ENCODE peak calls at places on chromosomes 5 and 9, in seven cellular contexts. F, Y, O, R, Q, B and H are unnamed samples.

GRCh38 chr9:14653511-14653910 is 39.7 kb downstream of the ZDHHC21 start:
- DNase-seq in F (no peak), Y (no peak), O (no peak), R (no peak), Q (no peak), B (no peak), H (no peak)

GRCh38 chr5:126969548-126969947 is 60.8 kb downstream of the MARCHF3 start:
- DNase-seq in F (no peak), Y (no peak), O (no peak), R (no peak), Q (no peak), B (no peak), H (no peak)

GRCh38 chr5:147037517-147038205 is 159.1 kb upstream of the PPP2R2B start:
- DNase-seq in F (no peak), Y (no peak), O (no peak), R (no peak), Q (no peak), B (no peak), H (no peak)

GRCh38 chr5:172293054-172293744 is 9.6 kb upstream of the UBTD2 start:
- DNase-seq in F (peak), Y (peak), O (peak), R (peak), Q (peak), B (peak), H (peak)

GRCh38 chr9:27333241-27334052 is 36.5 kb upstream of the EQTN start:
- DNase-seq in F (no peak), Y (peak), O (peak), R (peak), Q (peak), B (peak), H (peak)

GRCh38 chr9:88828492-88828974 is 162.7 kb upstream of the S1PR3 start:
- DNase-seq in F (no peak), Y (no peak), O (no peak), R (no peak), Q (no peak), B (peak), H (no peak)

GRCh38 chr5:171306785-171307591 is 2.1 kb upstream of the TLX3 start:
- DNase-seq in F (no peak), Y (no peak), O (no peak), R (no peak), Q (no peak), B (peak), H (no peak)

GRCh38 chr9:106862115-106862945 is 636 bp upstream of the ZNF462 start:
- DNase-seq in F (no peak), Y (no peak), O (peak), R (peak), Q (peak), B (peak), H (no peak)

GRCh38 chr5:41347569-41347968 is 134.2 kb upstream of the C6 start:
- DNase-seq in F (no peak), Y (no peak), O (no peak), R (no peak), Q (no peak), B (no peak), H (no peak)

GRCh38 chr5:9437741-9438240 is 108.1 kb downstream of the SEMA5A start:
- DNase-seq in F (peak), Y (no peak), O (no peak), R (no peak), Q (no peak), B (no peak), H (no peak)

GRCh38 chr9:96163141-96163540 is 138.8 kb downstream of the HSD17B3 start:
- DNase-seq in F (no peak), Y (no peak), O (no peak), R (peak), Q (no peak), B (no peak), H (no peak)

GRCh38 chr9:115444941-115445340 is 327.0 kb upstream of the TNC start:
- DNase-seq in F (no peak), Y (no peak), O (no peak), R (no peak), Q (no peak), B (no peak), H (no peak)

GRCh38 chr5:27241564-27242257 is 203.3 kb upstream of the CDH9 start:
- DNase-seq in F (no peak), Y (no peak), O (no peak), R (no peak), Q (no peak), B (no peak), H (no peak)

GRCh38 chr9:72596451-72597180 is 75.2 kb downstream of the TMC1 start:
- DNase-seq in F (no peak), Y (no peak), O (no peak), R (no peak), Q (no peak), B (no peak), H (no peak)

GRCh38 chr9:109319631-109320233 is 1.1 kb downstream of the EPB41L4B start:
- DNase-seq in F (no peak), Y (no peak), O (no peak), R (no peak), Q (peak), B (peak), H (peak)

GRCh38 chr9:133505901-133506652 is 18.7 kb downstream of the MYMK start:
- DNase-seq in F (no peak), Y (no peak), O (no peak), R (no peak), Q (peak), B (peak), H (no peak)

GRCh38 chr9:72048850-72049249 is 11.6 kb downstream of the C9orf57 start:
- DNase-seq in F (no peak), Y (no peak), O (no peak), R (no peak), Q (no peak), B (no peak), H (no peak)

GRCh38 chr5:91020065-91020800 is 362.9 kb downstream of the ARRDC3 start:
- DNase-seq in F (no peak), Y (no peak), O (no peak), R (no peak), Q (no peak), B (no peak), H (no peak)

GRCh38 chr5:145980718-145981117 is 44.3 kb downstream of the SH3RF2 start:
- DNase-seq in F (no peak), Y (no peak), O (no peak), R (no peak), Q (no peak), B (no peak), H (no peak)

GRCh38 chr9:99925542-99925941 is 19.1 kb downstream of the STX17 start:
- DNase-seq in F (no peak), Y (no peak), O (no peak), R (no peak), Q (no peak), B (no peak), H (no peak)

GRCh38 chr5:82352146-82352791 is 74.1 kb upstream of the RPS23 start:
- DNase-seq in F (no peak), Y (no peak), O (no peak), R (no peak), Q (no peak), B (no peak), H (no peak)

GRCh38 chr5:56481998-56482698 is 249.0 kb upstream of the ANKRD55 start:
- DNase-seq in F (no peak), Y (no peak), O (no peak), R (no peak), Q (no peak), B (peak), H (no peak)

GRCh38 chr9:131330814-131331600 is 41.5 kb downstream of the PLPP7 start:
- DNase-seq in F (peak), Y (no peak), O (no peak), R (peak), Q (no peak), B (peak), H (no peak)

GRCh38 chr9:7246917-7247538 is 489.3 kb downstream of the KDM4C start:
- DNase-seq in F (no peak), Y (no peak), O (no peak), R (no peak), Q (no peak), B (no peak), H (no peak)

GRCh38 chr5:176608937-176609723 is 826 bp downstream of the GPRIN1 start:
- DNase-seq in F (no peak), Y (no peak), O (no peak), R (no peak), Q (no peak), B (no peak), H (no peak)

GRCh38 chr5:4730279-4730678 is 409.9 kb upstream of the ADAMTS16 start:
- DNase-seq in F (no peak), Y (no peak), O (no peak), R (no peak), Q (no peak), B (no peak), H (no peak)

GRCh38 chr5:145479271-145479670 is 355.9 kb downstream of the PRELID2 start:
- DNase-seq in F (no peak), Y (no peak), O (no peak), R (no peak), Q (no peak), B (no peak), H (no peak)

GRCh38 chr9:801399-802071 is 40.0 kb upstream of the DMRT1 start:
- DNase-seq in F (no peak), Y (no peak), O (no peak), R (no peak), Q (no peak), B (no peak), H (no peak)

GRCh38 chr9:31799953-31800609 is 584.4 kb upstream of the ACO1 start:
- DNase-seq in F (no peak), Y (peak), O (no peak), R (no peak), Q (no peak), B (no peak), H (no peak)

GRCh38 chr9:17824927-17825659 is 246.2 kb downstream of the SH3GL2 start:
- DNase-seq in F (no peak), Y (no peak), O (no peak), R (no peak), Q (no peak), B (no peak), H (no peak)

GRCh38 chr5:30605693-30606268 is 587.7 kb upstream of the CDH6 start:
- DNase-seq in F (no peak), Y (peak), O (no peak), R (no peak), Q (no peak), B (no peak), H (no peak)

GRCh38 chr9:98087420-98088354 is 31.2 kb downstream of the NANS start:
- DNase-seq in F (peak), Y (no peak), O (no peak), R (peak), Q (peak), B (no peak), H (peak)

GRCh38 chr5:79111960-79112702 is 522 bp downstream of the BHMT start:
- DNase-seq in F (no peak), Y (no peak), O (no peak), R (no peak), Q (no peak), B (no peak), H (peak)

GRCh38 chr5:176680226-176680563 is 32.9 kb downstream of the TSPAN17 start:
- DNase-seq in F (no peak), Y (no peak), O (no peak), R (no peak), Q (no peak), B (peak), H (no peak)

GRCh38 chr5:138752951-138753793 is at the start of gene CTNNA1:
- DNase-seq in F (peak), Y (peak), O (peak), R (peak), Q (peak), B (peak), H (peak)
- TF ChIP-seq EP300 in F (no peak), Y (no peak), O (no peak), R (peak), Q (no peak), B (peak), H (no peak)

GRCh38 chr9:127550277-127550676 is 61.8 kb upstream of the STXBP1 start:
- DNase-seq in F (no peak), Y (no peak), O (no peak), R (no peak), Q (no peak), B (no peak), H (no peak)
- TF ChIP-seq EP300 in F (no peak), Y (no peak), O (no peak), R (no peak), Q (no peak), B (no peak), H (no peak)

DNA sequence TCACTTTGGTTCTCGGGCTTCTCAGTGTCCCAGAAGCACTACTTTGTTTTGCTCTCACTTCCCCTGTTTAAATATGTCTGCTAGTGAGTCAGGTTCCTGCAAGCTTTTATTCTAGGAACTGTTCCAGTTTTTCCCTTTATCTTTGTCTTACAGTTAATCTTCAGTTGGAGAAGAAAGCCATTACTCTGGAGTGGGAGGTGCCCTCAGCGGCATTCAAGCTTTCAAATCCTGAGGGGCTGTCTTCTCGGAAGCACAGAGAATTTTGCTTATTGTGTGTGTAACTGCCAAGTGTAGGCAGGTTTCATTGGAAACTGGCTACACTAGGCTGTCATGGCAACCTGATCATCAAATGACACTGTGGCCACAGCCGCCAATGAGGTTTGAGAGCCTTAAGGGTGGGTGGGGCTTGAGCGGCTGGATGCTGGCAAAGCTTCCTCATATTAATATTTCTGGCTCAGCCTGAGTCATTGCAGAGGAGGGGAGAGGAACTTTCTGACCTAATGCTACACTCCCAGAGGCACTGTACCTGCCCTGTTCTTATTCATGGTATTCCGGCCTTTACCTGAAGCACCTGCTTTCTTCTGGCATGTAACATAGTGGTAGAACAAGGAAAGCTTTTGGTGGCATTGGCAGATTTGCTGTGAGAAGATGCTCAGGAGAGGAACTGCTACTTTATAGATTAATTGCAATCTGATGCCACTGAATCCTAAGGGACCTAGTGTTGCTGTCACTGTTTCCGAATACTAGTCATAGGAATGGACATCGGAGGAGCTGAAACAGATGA is 26.3 kb downstream of the SLC25A25 start:
- DNase-seq in F (peak), Y (no peak), O (peak), R (peak), Q (peak), B (peak), H (peak)
- TF ChIP-seq EP300 in F (no peak), Y (no peak), O (no peak), R (peak), Q (peak), B (no peak), H (no peak)

DNA sequence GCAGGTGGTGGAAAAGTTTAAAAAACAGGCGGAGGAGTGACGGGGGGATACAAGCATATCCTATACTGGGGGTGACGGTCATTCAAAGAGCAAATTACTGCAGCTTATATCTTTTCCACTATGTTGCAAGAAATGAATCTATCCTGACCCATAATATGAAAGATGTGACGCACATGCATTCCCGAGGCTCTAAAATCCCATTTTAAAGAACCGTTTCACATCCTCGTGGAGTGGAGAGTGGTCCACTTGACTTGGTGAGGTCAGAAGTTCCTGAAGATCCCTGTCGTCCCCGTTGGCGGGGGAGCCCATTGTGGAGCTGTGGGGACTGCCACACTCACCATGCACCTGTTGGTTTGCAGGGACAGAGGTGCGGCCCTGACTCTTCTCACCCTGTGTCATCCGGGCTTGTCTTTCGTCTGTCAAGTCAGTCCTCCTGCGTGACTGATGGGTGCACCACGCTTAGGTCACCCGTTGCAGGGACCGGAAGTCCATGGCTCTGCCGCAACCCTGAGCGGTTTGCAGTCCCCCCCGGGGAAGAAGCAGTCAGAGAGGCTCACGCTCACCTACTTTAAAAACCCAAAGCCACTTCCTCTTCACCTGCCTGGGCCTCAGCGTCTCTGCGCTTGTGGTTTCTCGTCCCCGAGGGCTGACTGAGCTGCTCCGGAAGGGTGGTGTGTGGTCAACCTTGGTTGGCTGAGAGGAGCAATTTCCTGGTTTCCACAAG is 53.0 kb downstream of the USP20 start:
- DNase-seq in F (no peak), Y (no peak), O (no peak), R (no peak), Q (no peak), B (no peak), H (peak)
- TF ChIP-seq EP300 in F (no peak), Y (no peak), O (no peak), R (no peak), Q (no peak), B (no peak), H (no peak)

GRCh38 chr5:139481122-139481533 is 1.4 kb downstream of the STING1 start:
- DNase-seq in F (no peak), Y (no peak), O (no peak), R (peak), Q (peak), B (peak), H (no peak)

GRCh38 chr5:139486201-139486600 is 3.6 kb upstream of the STING1 start:
- DNase-seq in F (no peak), Y (no peak), O (no peak), R (no peak), Q (no peak), B (no peak), H (no peak)

GRCh38 chr5:139481580-139482049 is 943 bp downstream of the STING1 start:
- DNase-seq in F (no peak), Y (no peak), O (no peak), R (peak), Q (peak), B (peak), H (no peak)

GRCh38 chr5:139488269-139488668 is 5.7 kb upstream of the STING1 start:
- DNase-seq in F (no peak), Y (no peak), O (no peak), R (peak), Q (no peak), B (no peak), H (no peak)

DNA sequence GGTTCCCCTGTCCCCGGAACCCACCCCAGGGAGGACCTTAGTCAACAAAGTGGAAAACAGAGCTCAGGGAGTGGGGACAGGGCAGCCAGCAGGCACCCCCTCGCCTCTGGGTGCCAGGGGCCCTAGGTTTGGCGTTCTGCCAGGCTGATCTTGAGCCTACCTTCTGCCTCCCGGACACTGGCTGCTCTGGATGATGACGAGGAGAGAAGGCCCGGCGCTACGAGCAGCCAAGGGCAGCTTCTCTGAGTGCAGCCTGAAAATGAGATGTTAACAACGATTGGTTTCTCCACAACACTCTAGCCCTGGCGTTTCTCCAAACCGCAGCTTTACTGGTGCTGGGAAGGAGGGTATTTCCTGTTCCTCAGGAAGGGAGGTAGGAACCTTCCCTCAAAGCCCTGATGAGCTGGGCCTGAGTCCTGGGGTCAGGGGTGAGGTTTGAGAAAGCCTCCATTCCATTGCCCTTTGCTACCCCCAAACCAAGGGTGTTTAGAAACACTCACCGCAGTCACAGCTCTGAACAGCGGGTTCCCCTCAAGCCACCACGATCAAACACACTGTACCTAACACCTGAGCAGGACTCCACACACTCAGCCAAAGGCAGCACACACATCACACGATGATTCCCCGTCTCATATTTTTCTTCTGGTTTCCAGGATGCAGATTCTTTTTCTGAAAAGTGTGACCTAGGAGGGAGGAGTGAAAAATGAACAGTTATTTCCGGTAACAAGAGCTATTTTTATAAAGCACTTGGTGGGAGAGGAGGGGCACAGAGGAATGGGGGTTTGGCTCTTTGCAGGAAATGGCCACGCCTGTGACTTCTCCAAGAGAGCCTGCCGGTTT is at the start of gene STING1:
- DNase-seq in F (peak), Y (peak), O (no peak), R (peak), Q (peak), B (peak), H (peak)
- TF ChIP-seq EP300 in F (no peak), Y (no peak), O (no peak), R (no peak), Q (peak), B (peak), H (no peak)

DNA sequence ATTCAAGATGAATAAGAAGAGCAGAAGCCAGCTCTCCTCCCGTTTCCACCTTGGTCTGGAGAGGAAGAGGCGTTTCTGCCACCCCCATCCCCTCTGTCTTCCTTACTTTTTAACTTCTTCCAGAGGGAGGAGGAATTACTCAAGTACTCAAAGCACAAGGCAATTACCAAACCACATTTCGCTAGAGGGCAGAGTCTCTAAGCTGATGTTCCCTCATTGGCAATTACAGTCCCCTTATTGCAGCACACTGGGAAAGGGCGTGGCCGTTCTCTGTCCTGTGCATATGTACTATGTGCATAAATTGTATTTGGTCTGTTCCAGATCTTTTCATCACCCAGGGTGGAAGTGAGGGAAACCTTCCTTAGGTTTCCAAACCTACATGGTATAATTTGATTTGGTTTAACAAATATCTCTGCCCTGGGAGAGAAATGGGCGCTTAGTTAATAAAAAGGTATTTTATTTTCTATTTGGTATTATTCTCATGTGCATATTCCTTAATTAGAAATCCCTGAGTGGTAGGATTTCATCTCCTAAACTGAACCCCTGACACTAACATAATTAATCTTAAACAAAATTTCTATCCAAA is 29.8 kb upstream of the ALDOB start:
- DNase-seq in F (no peak), Y (peak), O (peak), R (no peak), Q (peak), B (no peak), H (peak)
- TF ChIP-seq EP300 in F (no peak), Y (no peak), O (no peak), R (no peak), Q (no peak), B (no peak), H (no peak)